ENCODE peak calls at places on chromosomes 12 and 14, in six cellular contexts. B is CD8-positive, alpha-beta memory T cell; A is CD8-positive, alpha-beta T cell; V is colonic mucosa; E is aorta; Z is astrocyte. N is an unnamed sample.

GRCh38 chr12:78829690-78830089 is 34.9 kb upstream of the SYT1 start:
- DNase-seq in B (no peak), A (no peak), V (no peak), E (no peak), Z (no peak), N (no peak)

GRCh38 chr12:91273542-91273941 is 90.9 kb upstream of the DCN start:
- DNase-seq in B (no peak), A (no peak), V (no peak), E (no peak), Z (no peak), N (no peak)

GRCh38 chr14:34682787-34683321 is 31.5 kb downstream of the CFL2 start:
- DNase-seq in B (no peak), A (no peak), V (no peak), E (no peak), Z (peak), N (no peak)

GRCh38 chr14:51847489-51847796 is 13.0 kb upstream of the GNG2 start:
- DNase-seq in B (no peak), A (no peak), V (no peak), E (no peak), Z (no peak), N (no peak)

GRCh38 chr14:102848830-102849521 is 71.7 kb downstream of the TRAF3 start:
- DNase-seq in B (no peak), A (no peak), V (peak), E (peak), Z (peak), N (no peak)

GRCh38 chr14:67335781-67336180 is 23.8 kb downstream of the ATP6V1D start:
- DNase-seq in B (no peak), A (no peak), V (no peak), E (no peak), Z (no peak), N (no peak)

GRCh38 chr12:98401427-98401826 is 114.0 kb upstream of the TMPO start:
- DNase-seq in B (no peak), A (no peak), V (no peak), E (no peak), Z (no peak), N (no peak)

GRCh38 chr12:49624919-49625577 is 1.7 kb downstream of the PRPF40B start:
- DNase-seq in B (no peak), A (no peak), V (no peak), E (no peak), Z (peak), N (no peak)

GRCh38 chr12:125113263-125113662 is 48.0 kb downstream of the AACS start:
- DNase-seq in B (no peak), A (no peak), V (no peak), E (no peak), Z (no peak), N (no peak)

GRCh38 chr12:21379218-21379617 is 6.5 kb downstream of the IAPP start:
- DNase-seq in B (no peak), A (no peak), V (no peak), E (no peak), Z (no peak), N (no peak)

GRCh38 chr14:32252030-32252670 is 49.1 kb upstream of the RNU6-8 start:
- DNase-seq in B (peak), A (peak), V (peak), E (no peak), Z (peak), N (peak)
- H3K27ac ChIP-seq in B (no peak), A (no peak), V (no peak), E (no peak), Z (no peak), N (no peak)

DNA sequence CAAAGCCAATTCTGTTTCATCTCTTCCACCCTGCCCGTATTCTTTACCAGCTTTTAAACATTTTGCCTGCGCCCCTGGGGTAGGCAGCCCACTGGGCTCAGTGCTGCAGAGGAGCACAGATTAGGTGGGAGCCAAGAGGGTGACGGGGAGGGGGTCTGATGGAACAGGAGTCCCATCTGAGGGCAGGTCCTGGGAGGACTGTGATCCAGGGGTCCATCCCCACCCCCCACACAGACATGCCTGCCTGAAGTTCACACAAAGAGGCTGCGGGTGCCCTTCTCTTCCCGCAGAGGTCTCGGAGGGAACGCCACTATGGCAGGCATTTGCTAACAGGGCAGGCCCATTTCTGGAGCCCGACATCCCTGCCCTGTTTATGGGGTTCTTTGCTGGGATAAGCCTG is 12.7 kb downstream of the VASH1 start:
- DNase-seq in B (no peak), A (no peak), V (peak), E (no peak), Z (no peak), N (no peak)
- H3K27ac ChIP-seq in B (no peak), A (no peak), V (no peak), E (no peak), Z (no peak), N (no peak)

GRCh38 chr12:116937640-116938039 is 26.9 kb downstream of the FBXW8 start:
- DNase-seq in B (no peak), A (no peak), V (no peak), E (no peak), Z (no peak), N (no peak)

GRCh38 chr12:116943419-116944372 is 32.9 kb downstream of the FBXW8 start:
- DNase-seq in B (no peak), A (no peak), V (no peak), E (no peak), Z (no peak), N (no peak)

GRCh38 chr12:116934908-116935698 is 24.4 kb downstream of the FBXW8 start:
- DNase-seq in B (no peak), A (no peak), V (no peak), E (no peak), Z (no peak), N (no peak)

GRCh38 chr12:116941188-116941587 is 30.4 kb downstream of the FBXW8 start:
- DNase-seq in B (no peak), A (no peak), V (no peak), E (no peak), Z (no peak), N (no peak)

GRCh38 chr12:116939734-116940133 is 29.0 kb downstream of the FBXW8 start:
- DNase-seq in B (no peak), A (no peak), V (no peak), E (no peak), Z (no peak), N (no peak)
- H3K27ac ChIP-seq in B (no peak), A (no peak), V (no peak), E (no peak), Z (no peak), N (no peak)

GRCh38 chr12:6606331-6607131 is 648 bp downstream of the CHD4 start:
- DNase-seq in B (peak), A (peak), V (peak), E (peak), Z (no peak), N (peak)

GRCh38 chr12:6607751-6608591 is 792 bp upstream of the CHD4 start:
- DNase-seq in B (peak), A (peak), V (peak), E (no peak), Z (peak), N (peak)

GRCh38 chr12:6604254-6605029 is 2.7 kb downstream of the CHD4 start:
- DNase-seq in B (no peak), A (no peak), V (peak), E (peak), Z (no peak), N (no peak)

GRCh38 chr12:6603095-6603567 is 4.0 kb downstream of the CHD4 start:
- DNase-seq in B (peak), A (peak), V (peak), E (peak), Z (peak), N (peak)

GRCh38 chr12:6605425-6606330 is 1.5 kb downstream of the CHD4 start:
- DNase-seq in B (peak), A (peak), V (peak), E (no peak), Z (peak), N (peak)
- H3K27ac ChIP-seq in B (peak), A (peak), V (peak), E (peak), Z (peak), N (peak)

DNA sequence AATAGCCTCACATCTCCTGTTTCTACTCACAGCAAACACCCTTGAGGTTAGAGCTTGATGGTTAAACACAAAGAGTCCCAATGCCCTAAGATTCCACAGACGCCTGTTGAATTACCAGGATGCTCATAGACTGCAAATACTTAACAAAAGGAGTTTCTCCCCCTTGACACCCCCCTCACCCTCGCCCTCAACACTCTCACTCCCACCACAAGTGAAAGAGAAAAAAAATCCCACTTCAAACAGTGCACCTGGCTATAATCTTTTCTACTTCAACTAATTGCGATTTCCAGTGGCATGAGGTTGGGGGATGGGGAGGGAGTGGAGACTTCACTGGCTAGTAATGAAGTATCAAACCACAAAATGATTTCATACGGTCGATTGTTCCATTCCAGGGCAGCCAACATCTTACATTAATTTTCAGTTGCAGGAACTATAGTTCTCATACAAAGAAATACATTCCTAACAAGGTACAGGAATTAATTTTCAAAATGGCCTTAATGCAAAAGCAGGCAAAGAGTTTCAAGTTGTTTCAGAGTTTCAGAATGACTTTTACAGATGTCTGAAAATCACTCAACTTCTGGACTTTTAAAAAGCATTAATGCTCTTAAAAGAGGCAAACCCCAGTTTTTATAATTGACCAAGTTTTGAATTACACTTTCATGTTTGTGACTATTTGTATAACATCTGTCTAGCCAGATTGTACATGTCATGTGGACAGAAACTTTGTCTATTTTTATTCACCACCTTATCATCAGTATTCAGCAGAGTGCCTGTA is 390.7 kb downstream of the C12orf75 start:
- DNase-seq in B (no peak), A (no peak), V (no peak), E (no peak), Z (peak), N (no peak)
- H3K27ac ChIP-seq in B (no peak), A (no peak), V (no peak), E (no peak), Z (no peak), N (no peak)

GRCh38 chr12:1992732-1993131 is 11.5 kb downstream of the DCP1B start:
- DNase-seq in B (no peak), A (no peak), V (no peak), E (no peak), Z (no peak), N (no peak)

GRCh38 chr12:1993341-1993740 is 10.9 kb downstream of the DCP1B start:
- DNase-seq in B (no peak), A (no peak), V (no peak), E (no peak), Z (peak), N (no peak)

GRCh38 chr12:1993871-1994371 is 10.3 kb downstream of the DCP1B start:
- DNase-seq in B (no peak), A (no peak), V (peak), E (no peak), Z (peak), N (peak)

GRCh38 chr12:1995205-1995896 is 8.9 kb downstream of the DCP1B start:
- DNase-seq in B (no peak), A (no peak), V (no peak), E (no peak), Z (no peak), N (no peak)

GRCh38 chr12:1994429-1995143 is 9.7 kb downstream of the DCP1B start:
- DNase-seq in B (no peak), A (no peak), V (no peak), E (no peak), Z (no peak), N (no peak)
- H3K27ac ChIP-seq in B (peak), A (peak), V (peak), E (no peak), Z (peak), N (peak)